ENCODE peak calls at places on chromosomes 2 and 18, in eight cellular contexts. C is colonic mucosa, X is endothelial cell of umbilical vein, O is mammary epithelial cell, K is DND-41, L is right lobe of liver, Q is adrenal gland, A is neuronal stem cell. G is an unnamed sample.
A peak's percentile ranks its signal among the peaks of the same experiment; 100 is the strongest.

GRCh38 chr2:200702646-200703118 is 109.0 kb upstream of the BZW1 start:
- DNase-seq in X (no peak), L (no peak), K (no peak), A (no peak), Q (no peak), C (no peak), O (peak; percentile 3), G (no peak)

GRCh38 chr2:45778720-45779171 is 127.3 kb downstream of the PRKCE start:
- DNase-seq in K (peak; percentile 67), X (peak; percentile 55), L (no peak), Q (peak; percentile 68), A (no peak), O (peak; percentile 41), C (peak; percentile 76), G (peak; percentile 71)

GRCh38 chr2:117976581-117976980 is 37.3 kb downstream of the CCDC93 start:
- DNase-seq in X (no peak), K (no peak), A (no peak), O (no peak), C (no peak), L (no peak), Q (no peak), G (no peak)

GRCh38 chr2:176680916-176681315 is 411.7 kb downstream of the MTX2 start:
- DNase-seq in C (no peak), Q (no peak), O (no peak), A (no peak), X (no peak), L (no peak), K (no peak), G (no peak)

GRCh38 chr2:38709515-38710194 is 41.5 kb downstream of the SRSF7 start:
- DNase-seq in C (no peak), O (no peak), A (no peak), X (no peak), L (no peak), K (peak; percentile 30), Q (no peak), G (no peak)

GRCh38 chr2:212537311-212538155 is 1.1 kb downstream of the ERBB4 start:
- DNase-seq in Q (no peak), C (peak; percentile 20), K (no peak), L (peak; percentile 64), A (peak; percentile 43), X (peak; percentile 20), O (no peak), G (no peak)

GRCh38 chr18:5538541-5538940 is 5.3 kb downstream of the EPB41L3 start:
- DNase-seq in A (peak; percentile 27), K (no peak), L (no peak), Q (no peak), C (no peak), X (no peak), O (no peak), G (no peak)

GRCh38 chr18:24514439-24514838 is 54.0 kb downstream of the HRH4 start:
- DNase-seq in X (peak; percentile 31), O (peak; percentile 81), K (no peak), L (no peak), Q (no peak), A (peak; percentile 9), C (no peak), G (no peak)

GRCh38 chr2:46171996-46172546 is 125.1 kb upstream of the EPAS1 start:
- DNase-seq in C (no peak), K (no peak), Q (no peak), O (peak; percentile 90), A (no peak), X (no peak), L (no peak), G (no peak)

GRCh38 chr18:51195602-51196115 is 1.8 kb downstream of the MEX3C start:
- DNase-seq in A (peak; percentile 68), K (peak; percentile 59), O (peak; percentile 75), L (no peak), Q (peak; percentile 22), X (peak; percentile 80), C (peak; percentile 60), G (peak; percentile 29)

GRCh38 chr18:2083691-2084090 is 487.6 kb downstream of the METTL4 start:
- DNase-seq in C (no peak), L (no peak), Q (no peak), A (no peak), O (peak; percentile 37), X (no peak), K (peak; percentile 9), G (no peak)

GRCh38 chr18:55328301-55328700 is 259.7 kb downstream of the TCF4 start:
- DNase-seq in C (no peak), L (no peak), Q (no peak), X (peak; percentile 96), A (no peak), K (no peak), O (no peak), G (no peak)

GRCh38 chr2:3780477-3781402 is 77.4 kb downstream of the DCDC2C start:
- DNase-seq in A (peak; percentile 32), L (no peak), X (peak; percentile 51), K (peak; percentile 55), O (no peak), Q (peak; percentile 49), C (peak; percentile 36), G (peak; percentile 36)

GRCh38 chr2:144082777-144083176 is 437.1 kb downstream of the ZEB2 start:
- DNase-seq in A (no peak), L (no peak), C (no peak), O (no peak), X (no peak), Q (no peak), K (no peak), G (no peak)

GRCh38 chr2:7867858-7868257 is 814.0 kb upstream of the ID2 start:
- DNase-seq in K (peak; percentile 63), L (no peak), Q (no peak), A (no peak), X (no peak), C (no peak), O (no peak), G (no peak)

GRCh38 chr18:77030201-77030600 is 102.4 kb downstream of the MBP start:
- DNase-seq in O (no peak), C (no peak), K (no peak), X (no peak), Q (no peak), A (no peak), L (no peak), G (no peak)

GRCh38 chr18:77033575-77033974 is 99.0 kb downstream of the MBP start:
- DNase-seq in L (no peak), C (no peak), K (no peak), Q (no peak), A (no peak), X (no peak), O (no peak), G (no peak)

GRCh38 chr18:77035380-77035779 is 97.2 kb downstream of the MBP start:
- DNase-seq in A (no peak), O (no peak), X (no peak), Q (no peak), L (no peak), K (no peak), C (no peak), G (no peak)

GRCh38 chr18:77031662-77032061 is 100.9 kb downstream of the MBP start:
- DNase-seq in K (no peak), L (no peak), X (no peak), O (no peak), A (no peak), C (no peak), Q (no peak), G (no peak)

GRCh38 chr18:77032121-77032758 is 100.3 kb downstream of the MBP start:
- DNase-seq in O (no peak), Q (no peak), L (no peak), K (no peak), A (no peak), C (no peak), X (no peak), G (no peak)
- H3K27ac ChIP-seq in O (no peak overlapping the region), Q (no peak overlapping the region), L (no peak overlapping the region), K (no peak overlapping the region), A (no peak overlapping the region), C (no peak overlapping the region), X (no peak overlapping the region), G (no peak overlapping the region)

DNA sequence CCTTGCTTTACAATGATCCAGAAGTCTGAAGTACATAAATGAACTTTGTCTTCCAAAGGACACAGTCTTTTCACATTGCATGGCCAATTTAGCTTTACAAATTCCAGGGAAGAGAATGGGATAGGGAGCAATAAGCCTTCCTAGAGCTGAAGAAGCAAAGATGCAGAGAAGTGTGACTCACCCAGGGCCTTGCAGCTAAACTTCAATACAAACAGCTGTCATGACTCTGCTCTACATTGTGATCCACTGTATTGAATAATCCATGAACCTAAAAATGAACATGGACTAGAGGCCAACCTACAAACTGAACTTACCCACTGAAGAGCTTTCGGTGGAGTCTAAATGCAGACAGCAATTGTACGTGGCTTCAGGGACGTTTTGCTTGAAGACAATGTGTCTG is 422.3 kb downstream of the CMPK2 start:
- DNase-seq in A (no peak), X (no peak), K (no peak), O (no peak), C (no peak), Q (no peak), L (no peak), G (no peak)
- H3K27ac ChIP-seq in A (no peak overlapping the region), X (no peak overlapping the region), K (no peak overlapping the region), O (no peak overlapping the region), C (no peak overlapping the region), Q (no peak overlapping the region), L (no peak overlapping the region), G (no peak overlapping the region)

GRCh38 chr2:11936761-11937160 is 190.3 kb downstream of the LPIN1 start:
- DNase-seq in X (no peak), C (no peak), K (no peak), L (no peak), A (no peak), Q (no peak), O (no peak), G (no peak)

GRCh38 chr2:11940799-11941198 is 194.4 kb downstream of the LPIN1 start:
- DNase-seq in O (no peak), A (no peak), C (no peak), L (no peak), X (no peak), K (no peak), Q (no peak), G (no peak)

GRCh38 chr2:11939523-11939922 is 193.1 kb downstream of the LPIN1 start:
- DNase-seq in C (no peak), X (no peak), Q (no peak), L (no peak), A (no peak), K (no peak), O (no peak), G (no peak)

GRCh38 chr2:11940121-11940743 is 193.8 kb downstream of the LPIN1 start:
- DNase-seq in C (no peak), Q (no peak), O (no peak), K (no peak), A (no peak), X (no peak), L (no peak), G (no peak)

DNA sequence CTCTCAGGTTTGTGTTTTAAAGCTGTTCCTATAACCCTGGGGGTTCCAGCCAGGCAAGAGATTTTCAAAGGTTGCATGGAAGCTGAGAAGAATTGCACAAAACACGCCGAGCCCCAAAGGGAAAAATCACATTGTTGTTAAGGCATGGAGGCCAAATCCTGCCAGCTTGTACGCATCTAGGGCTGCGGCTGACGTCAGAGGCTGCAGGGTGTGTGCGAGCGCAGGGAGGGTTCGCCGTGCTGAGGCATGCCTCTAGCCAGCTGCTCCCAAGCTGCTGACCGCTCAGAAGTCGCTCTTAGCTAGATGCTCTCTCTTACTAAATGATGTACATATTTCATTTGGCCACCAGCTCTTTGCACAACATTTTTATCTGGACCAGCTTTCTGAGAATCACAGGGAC is 191.8 kb downstream of the LPIN1 start:
- DNase-seq in O (peak; percentile 91), A (no peak), Q (no peak), K (no peak), L (no peak), X (no peak), C (peak; percentile 31), G (peak; percentile 41)
- H3K27ac ChIP-seq in O (peak overlapping the region; percentile 51), A (no peak overlapping the region), Q (no peak overlapping the region), K (no peak overlapping the region), L (no peak overlapping the region), X (no peak overlapping the region), C (no peak overlapping the region), G (no peak overlapping the region)

GRCh38 chr2:105798595-105798994 is 53.9 kb downstream of the NCK2 start:
- DNase-seq in C (no peak), Q (no peak), L (no peak), A (no peak), X (no peak), O (no peak), K (peak; percentile 56), G (no peak)
- H3K27ac ChIP-seq in C (peak overlapping the region; percentile 23), Q (peak overlapping the region; percentile 48), L (no peak overlapping the region), A (no peak overlapping the region), X (no peak overlapping the region), O (no peak overlapping the region), K (peak overlapping the region; percentile 99), G (peak overlapping the region; percentile 66)